ENCODE peak calls at places on chromosomes 2 and 18, in four cellular contexts. One of them, this sample, is unnamed.
A peak's percentile ranks its signal among the peaks of the same experiment; 100 is the strongest.

GRCh38 chr2:126244937-126245336 is 411.0 kb upstream of the GYPC start:
- DNase-seq in GM12864: peak; percentile 3
- DNase-seq in foreskin fibroblast: no peak
- DNase-seq in RWPE1: no peak
- DNase-seq in this sample: no peak

GRCh38 chr2:17149945-17150344 is 368.3 kb downstream of the RAD51AP2 start:
- DNase-seq in GM12864: no peak
- DNase-seq in foreskin fibroblast: no peak
- DNase-seq in RWPE1: no peak
- DNase-seq in this sample: no peak

GRCh38 chr18:44733754-44734465 is 53.2 kb downstream of the SETBP1 start:
- DNase-seq in GM12864: no peak
- DNase-seq in RWPE1: peak; percentile 9
- DNase-seq in foreskin fibroblast: peak; percentile 62
- DNase-seq in this sample: peak; percentile 14

GRCh38 chr2:111116843-111117665 is 3.7 kb upstream of the BCL2L11 start:
- DNase-seq in foreskin fibroblast: peak; percentile 88
- DNase-seq in GM12864: no peak
- DNase-seq in RWPE1: peak; percentile 83
- DNase-seq in this sample: peak; percentile 76

GRCh38 chr2:212777020-212777491 is 238.5 kb upstream of the ERBB4 start:
- DNase-seq in RWPE1: peak; percentile 30
- DNase-seq in foreskin fibroblast: peak; percentile 55
- DNase-seq in GM12864: no peak
- DNase-seq in this sample: peak; percentile 52

GRCh38 chr2:118120001-118120400 is 31.7 kb downstream of the INSIG2 start:
- DNase-seq in foreskin fibroblast: no peak
- DNase-seq in GM12864: no peak
- DNase-seq in RWPE1: no peak
- DNase-seq in this sample: no peak

GRCh38 chr2:28419003-28419704 is 26.5 kb downstream of the FOSL2 start:
- DNase-seq in RWPE1: no peak
- DNase-seq in foreskin fibroblast: no peak
- DNase-seq in GM12864: no peak
- DNase-seq in this sample: no peak

GRCh38 chr2:159904565-159905281 is 106.7 kb upstream of the CD302 start:
- DNase-seq in GM12864: peak; percentile 49
- DNase-seq in foreskin fibroblast: peak; percentile 29
- DNase-seq in RWPE1: peak; percentile 10
- DNase-seq in this sample: no peak

GRCh38 chr2:23410596-23410995 is 25.6 kb downstream of the KLHL29 start:
- DNase-seq in RWPE1: no peak
- DNase-seq in foreskin fibroblast: peak; percentile 12
- DNase-seq in GM12864: no peak
- DNase-seq in this sample: no peak

GRCh38 chr2:176653856-176654443 is 384.7 kb downstream of the MTX2 start:
- DNase-seq in RWPE1: peak; percentile 65
- DNase-seq in foreskin fibroblast: peak; percentile 86
- DNase-seq in GM12864: peak; percentile 50
- DNase-seq in this sample: peak; percentile 67

GRCh38 chr2:238506669-238507068 is 79.9 kb downstream of the ASB1 start:
- DNase-seq in GM12864: no peak
- DNase-seq in foreskin fibroblast: no peak
- DNase-seq in RWPE1: no peak
- DNase-seq in this sample: no peak

GRCh38 chr2:120802161-120802560 is 66.5 kb downstream of the GLI2 start:
- DNase-seq in RWPE1: no peak
- DNase-seq in GM12864: no peak
- DNase-seq in foreskin fibroblast: peak; percentile 33
- DNase-seq in this sample: no peak

GRCh38 chr2:15588329-15588919 is 3.2 kb upstream of the DDX1 start:
- DNase-seq in GM12864: no peak
- DNase-seq in foreskin fibroblast: peak; percentile 83
- DNase-seq in RWPE1: peak; percentile 48
- DNase-seq in this sample: peak; percentile 28

This sample was measured in mammary epithelial cell.